ENCODE peak calls at places on chromosomes 7 and 10, in seven cellular contexts. X is activated CD8-positive, alpha-beta T cell treated with anti-CD3 and anti-CD28 coated beads, Interleukin-2, amount 10 ng/mL, durations not matched to agents 7 days and 5 days; H is left ventricle myocardium inferior; L is epithelial cell of esophagus; V is stimulated activated CD8-positive, alpha-beta memory T cell treated with anti-CD3 and anti-CD28 coated beads, Interleukin-2, amount 100 ng/mL, for 48 hours; M is activated CD8-positive, alpha-beta memory T cell treated with anti-CD3 and anti-CD28 coated beads, Interleukin-2, amount 10 ng/mL, durations not matched to agents 7 days and 5 days; S is kidney tubule cell. J is an unnamed sample.

GRCh38 chr10:44696496-44696895 is 214.6 kb upstream of the TMEM72 start:
- DNase-seq in H (no peak), V (no peak), L (no peak), S (peak), M (no peak), X (no peak), J (no peak)

GRCh38 chr7:30353932-30354607 is 69.7 kb downstream of the ZNRF2 start:
- DNase-seq in L (no peak), H (no peak), X (no peak), V (no peak), S (no peak), M (no peak), J (no peak)

GRCh38 chr10:9379183-9379582 is 1324.7 kb downstream of the GATA3 start:
- DNase-seq in M (no peak), H (no peak), X (no peak), S (no peak), V (no peak), L (no peak), J (no peak)

GRCh38 chr7:1548438-1548831 is 7.6 kb downstream of the TMEM184A start:
- DNase-seq in X (no peak), V (no peak), M (no peak), L (no peak), H (no peak), S (no peak), J (no peak)

GRCh38 chr10:101568054-101568745 is 19.9 kb downstream of the POLL start:
- DNase-seq in V (no peak), L (no peak), X (no peak), M (no peak), H (no peak), S (no peak), J (no peak)

GRCh38 chr10:30637881-30638467 is 8.4 kb upstream of the LYZL2 start:
- DNase-seq in X (no peak), M (peak), H (no peak), S (peak), L (peak), V (no peak), J (peak)

GRCh38 chr10:125007436-125007835 is 65.5 kb downstream of the ZRANB1 start:
- DNase-seq in L (no peak), V (no peak), M (no peak), H (no peak), S (no peak), X (no peak), J (no peak)

GRCh38 chr10:63140077-63140476 is 6.9 kb downstream of the NRBF2 start:
- DNase-seq in M (no peak), S (no peak), X (no peak), L (peak), V (no peak), H (no peak), J (no peak)

GRCh38 chr10:56370217-56371113 is 9.4 kb upstream of the ZWINT start:
- DNase-seq in L (peak), X (no peak), V (no peak), M (no peak), S (peak), H (no peak), J (no peak)

J was measured in activated CD4-positive, alpha-beta memory T cell treated with anti-CD3 and anti-CD28 coated beads, Interleukin-2, amount 10 ng/mL, durations not matched to agents 7 days and 5 days.